ENCODE peak calls at places on chromosomes 4 and X, in six cellular contexts. J is PC-3, Y is GM23248, C is MM.1S, N is HCT116, Q is SK-N-SH. E is an unnamed sample.

GRCh38 chr4:159382875-159383568 is 280.1 kb downstream of the RAPGEF2 start:
- DNase-seq in Y (no peak), J (no peak), C (no peak), N (no peak), Q (no peak), E (no peak)

GRCh38 chrX:45063319-45064095 is 137.2 kb downstream of the DIPK2B start:
- DNase-seq in Y (no peak), N (no peak), C (no peak), Q (no peak), J (peak; percentile 87), E (no peak)

GRCh38 chr4:82865592-82865991 is 25.4 kb downstream of the SEC31A start:
- DNase-seq in Q (no peak), Y (peak; percentile 96), C (peak; percentile 46), N (no peak), J (peak; percentile 54), E (no peak)

GRCh38 chr4:105234582-105234981 is 87.9 kb downstream of the TET2 start:
- DNase-seq in Q (peak; percentile 13), Y (no peak), N (no peak), J (no peak), C (no peak), E (no peak)

GRCh38 chr4:80619070-80619674 is 283.6 kb downstream of the CFAP299 start:
- DNase-seq in Q (no peak), J (peak; percentile 49), N (peak; percentile 15), C (peak; percentile 31), Y (peak; percentile 22), E (peak; percentile 40)

GRCh38 chr4:107826427-107826980 is 1.8 kb downstream of the SGMS2 start:
- DNase-seq in J (peak; percentile 21), C (no peak), Y (peak; percentile 19), N (no peak), Q (no peak), E (no peak)

GRCh38 chr4:111854494-111855087 is 290.7 kb upstream of the FAM241A start:
- DNase-seq in Q (peak; percentile 5), Y (peak; percentile 74), N (peak; percentile 39), C (peak; percentile 45), J (peak; percentile 49), E (peak; percentile 59)

GRCh38 chr4:154961263-154961662 is 180.2 kb downstream of the RBM46 start:
- DNase-seq in Y (no peak), N (no peak), C (no peak), Q (no peak), J (no peak), E (no peak)

GRCh38 chr4:41661447-41662076 is 87.0 kb downstream of the PHOX2B start:
- DNase-seq in N (peak; percentile 31), C (peak; percentile 19), J (peak; percentile 67), Y (peak; percentile 62), Q (peak; percentile 56), E (peak; percentile 75)

GRCh38 chr4:68348577-68348976 is 1.3 kb downstream of the YTHDC1 start:
- DNase-seq in N (no peak), Y (peak; percentile 26), Q (no peak), C (no peak), J (no peak), E (peak; percentile 60)

GRCh38 chr4:55447826-55448225 is 52.1 kb downstream of the TMEM165 start:
- DNase-seq in N (no peak), Q (no peak), Y (peak; percentile 30), J (peak; percentile 26), C (no peak), E (no peak)

DNA sequence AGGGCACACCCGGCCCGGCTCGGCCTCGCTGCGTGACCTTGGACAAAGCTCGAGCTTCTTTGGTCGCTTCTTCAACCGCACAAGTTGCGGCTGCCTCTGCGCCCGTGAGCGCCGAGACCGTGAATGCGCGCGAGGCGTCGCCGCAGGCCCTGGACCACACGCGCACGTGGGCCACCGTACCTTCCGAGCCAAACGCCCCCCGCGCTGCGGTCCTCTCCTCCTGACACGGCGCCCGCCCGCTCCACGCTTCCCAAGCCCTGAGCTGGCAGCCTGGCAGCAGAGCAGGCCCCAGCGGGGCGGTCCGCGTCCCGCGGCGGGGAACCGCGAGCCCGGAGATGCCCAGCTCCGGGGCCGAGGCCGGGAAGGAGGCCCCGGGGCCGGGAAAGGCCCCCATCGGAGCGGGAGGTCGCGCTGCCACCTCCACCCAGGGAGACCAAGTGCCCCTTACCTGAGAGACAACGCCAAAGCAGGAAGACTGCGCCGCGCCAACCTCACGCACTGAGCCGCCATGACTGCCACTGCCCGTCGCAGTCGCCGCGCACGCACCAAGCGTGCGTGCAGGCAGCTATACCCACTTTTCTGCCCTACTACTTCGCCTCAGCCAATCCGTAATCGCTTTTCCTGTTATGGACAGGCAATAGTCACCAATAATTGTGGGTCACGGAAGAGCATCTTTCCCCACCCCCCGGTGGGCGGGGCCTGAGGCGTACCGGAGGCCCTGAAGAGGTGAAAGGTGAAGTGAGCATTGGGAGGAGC is at the start of gene GRPEL1:
- DNase-seq in C (peak; percentile 99), J (peak; percentile 99), Y (peak; percentile 99), N (peak; percentile 98), Q (peak; percentile 99), E (peak; percentile 100)
- H3K9ac ChIP-seq in C (peak within 1 kb of the TSS; percentile 82), J (peak within 1 kb of the TSS; percentile 98), Y (peak within 1 kb of the TSS; percentile 88), N (peak within 1 kb of the TSS; percentile 94), Q (peak within 1 kb of the TSS; percentile 91), E (peak within 1 kb of the TSS; percentile 88)

DNA sequence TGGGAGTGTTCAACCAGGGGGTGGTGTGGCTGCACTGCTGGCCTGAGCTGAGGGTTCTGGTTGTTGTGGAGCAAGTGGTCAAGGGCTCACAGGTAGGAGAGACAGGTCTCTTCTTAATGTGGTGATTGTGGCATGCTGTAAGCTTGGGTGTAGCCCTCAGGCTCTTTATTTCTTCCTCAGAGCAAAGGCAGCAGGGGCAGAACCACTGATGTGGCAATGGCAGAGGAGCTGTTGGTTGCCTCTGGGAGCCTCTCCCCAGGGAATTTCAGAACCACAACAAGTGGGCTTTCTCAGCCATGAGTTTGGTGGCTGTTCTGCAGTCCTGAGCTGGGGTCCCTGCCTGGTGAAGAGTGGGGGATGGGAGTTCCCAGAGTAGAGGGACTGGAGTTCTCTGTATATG is 1017.2 kb downstream of the SH3BGRL start:
- DNase-seq in C (no peak), N (no peak), J (no peak), Y (no peak), Q (no peak), E (no peak)
- H3K9me2 ChIP-seq in C (no peaks in the 10 kb centered on the region), N (no peaks in the 10 kb centered on the region), J (no peaks in the 10 kb centered on the region), Y (no peaks in the 10 kb centered on the region), Q (no peaks in the 10 kb centered on the region), E (no peaks in the 10 kb centered on the region)

GRCh38 chr4:147770831-147771230 is 38.9 kb downstream of the ARHGAP10 start:
- DNase-seq in Q (no peak), J (no peak), Y (no peak), N (no peak), C (no peak), E (no peak)
- H3K4me1 ChIP-seq in Q (peaks cover 22% of the 10 kb centered on the region), J (peaks cover 42% of the 10 kb centered on the region), Y (peaks cover 51% of the 10 kb centered on the region), N (peaks cover 8% of the 10 kb centered on the region), C (no peaks in the 10 kb centered on the region), E (no peaks in the 10 kb centered on the region)

DNA sequence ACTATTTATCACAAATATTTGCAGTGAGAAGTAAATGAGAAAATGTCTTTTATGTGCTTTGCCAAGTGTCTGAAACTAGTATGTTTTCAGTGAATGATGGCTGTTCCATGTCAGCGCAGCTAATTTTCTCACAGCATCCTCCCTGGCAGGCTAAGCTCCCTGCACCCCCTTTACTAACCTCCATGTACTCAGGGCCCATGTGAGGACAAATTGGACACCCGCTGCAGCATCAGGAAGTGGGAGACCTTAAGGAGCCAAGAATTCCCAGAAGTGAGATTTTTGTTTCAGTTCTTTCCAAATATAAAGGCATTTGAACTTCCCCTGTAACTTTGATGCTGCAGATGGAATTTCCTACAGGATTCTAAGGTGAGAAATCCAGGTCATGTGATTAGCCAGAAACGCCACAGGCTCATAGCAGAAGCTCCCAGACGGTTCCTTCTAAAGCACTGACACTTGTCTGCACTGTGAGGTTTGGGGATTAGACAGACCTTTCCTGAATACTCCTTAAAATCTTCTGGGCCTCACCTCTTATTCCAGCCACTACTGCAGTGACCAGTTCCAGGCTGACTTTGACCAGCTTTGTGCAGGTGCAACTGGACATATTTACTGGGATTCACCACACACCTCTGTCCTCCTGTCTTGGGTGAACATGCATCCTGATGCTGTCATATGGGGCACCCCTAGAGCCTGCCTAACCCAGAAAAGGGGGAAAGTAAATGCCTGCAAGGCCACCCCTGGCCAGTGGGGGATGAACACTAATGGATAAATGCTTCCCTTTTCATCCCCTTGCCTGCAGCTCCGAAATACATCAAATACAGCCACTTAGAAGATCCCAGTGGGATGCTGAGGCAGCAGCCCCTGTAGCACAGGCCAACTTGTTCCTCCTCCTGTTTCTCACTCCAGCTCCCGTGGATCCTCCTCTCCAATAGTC is 45.9 kb downstream of the LGI2 start:
- DNase-seq in J (no peak), Y (no peak), N (no peak), C (no peak), Q (no peak), E (no peak)
- H3K9ac ChIP-seq in J (no peak overlapping the region), Y (no peak overlapping the region), N (no peak overlapping the region), C (no peak overlapping the region), Q (no peak overlapping the region), E (no peak overlapping the region)

DNA sequence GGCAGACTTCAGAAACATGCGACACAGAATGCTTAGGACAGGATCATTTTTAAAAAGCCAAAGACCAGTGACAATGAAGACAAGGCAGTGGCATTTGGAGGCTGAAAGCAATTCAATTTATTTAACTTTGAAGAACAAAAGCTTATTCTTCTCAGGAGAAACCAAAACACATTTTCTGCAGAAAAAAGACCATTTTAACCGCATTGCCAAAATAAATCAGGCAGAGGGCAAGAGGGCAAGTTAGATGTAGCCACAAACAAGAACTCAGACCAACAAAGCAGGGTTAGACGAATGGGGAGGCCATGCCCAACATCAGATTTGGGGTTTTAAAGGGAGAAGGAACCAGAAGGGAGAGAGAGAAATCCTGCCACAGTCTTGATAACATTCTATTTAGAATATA is 58.9 kb downstream of the RELL1 start:
- DNase-seq in J (no peak), C (no peak), Q (no peak), N (no peak), Y (no peak), E (no peak)
- H3K9me2 ChIP-seq in J (no peaks in the 10 kb centered on the region), C (no peaks in the 10 kb centered on the region), Q (no peaks in the 10 kb centered on the region), N (no peaks in the 10 kb centered on the region), Y (no peaks in the 10 kb centered on the region), E (no peaks in the 10 kb centered on the region)